ENCODE peak calls at places on chromosomes 12 and 14, in seven cellular contexts. G is right atrium auricular region, R is transverse colon, U is fibroblast of villous mesenchyme, B is A549, N is tibial nerve, H is AG10803. J is an unnamed sample.

GRCh38 chr14:53011053-53011462 is 60.2 kb upstream of the FERMT2 start:
- DNase-seq in R (peak; percentile 46), G (peak; percentile 92), N (peak; percentile 79), H (peak; percentile 99), U (peak; percentile 99), B (peak; percentile 61), J (peak; percentile 95)

GRCh38 chr14:106417224-106418049 is 891.1 kb downstream of the TMEM121 start:
- DNase-seq in U (peak; percentile 1), G (no peak), B (no peak), N (no peak), H (no peak), R (peak; percentile 61), J (no peak)

GRCh38 chr14:77376380-77376770 is 519 bp downstream of the TMED8 start:
- DNase-seq in B (peak; percentile 29), G (peak; percentile 58), U (no peak), R (peak; percentile 26), H (peak; percentile 14), N (no peak), J (no peak)

GRCh38 chr12:442235-442884 is 17.4 kb upstream of the B4GALNT3 start:
- DNase-seq in N (peak; percentile 40), U (peak; percentile 49), G (peak; percentile 71), H (peak; percentile 37), R (peak; percentile 46), B (peak; percentile 66), J (peak; percentile 19)

GRCh38 chr14:68975667-68976066 is 3.4 kb downstream of the ACTN1 start:
- DNase-seq in H (peak; percentile 87), G (no peak), N (no peak), U (peak; percentile 80), B (no peak), R (no peak), J (no peak)

GRCh38 chr12:27280412-27280811 is 36.3 kb downstream of the STK38L start:
- DNase-seq in R (peak; percentile 32), U (no peak), N (no peak), H (no peak), G (no peak), B (no peak), J (no peak)

GRCh38 chr12:46366771-46367170 is 5.8 kb downstream of the SLC38A2 start:
- DNase-seq in N (no peak), R (no peak), B (no peak), H (no peak), G (no peak), U (peak; percentile 12), J (no peak)

GRCh38 chr14:72177246-72177645 is 245.0 kb downstream of the RGS6 start:
- DNase-seq in U (no peak), N (no peak), B (no peak), H (no peak), R (no peak), G (no peak), J (no peak)

GRCh38 chr14:74620497-74620921 is 8.5 kb upstream of the LTBP2 start:
- DNase-seq in N (no peak), B (peak; percentile 51), R (no peak), G (no peak), U (peak; percentile 84), H (peak; percentile 95), J (peak; percentile 91)

GRCh38 chr12:80443974-80444666 is at the start of gene PTPRQ:
- DNase-seq in B (no peak), R (no peak), U (peak; percentile 48), N (no peak), H (peak; percentile 70), G (no peak), J (no peak)

GRCh38 chr12:52779914-52780313 is 2.8 kb upstream of the KRT76 start:
- DNase-seq in H (no peak), N (no peak), U (no peak), G (no peak), R (no peak), B (no peak), J (no peak)

GRCh38 chr14:56145965-56146364 is 27.8 kb downstream of the PELI2 start:
- DNase-seq in G (no peak), H (peak; percentile 61), N (no peak), B (no peak), R (no peak), U (peak; percentile 62), J (peak; percentile 19)

GRCh38 chr14:22450266-22450665 is 138.8 kb downstream of the DAD1 start:
- DNase-seq in H (no peak), G (no peak), U (no peak), N (no peak), B (no peak), R (no peak), J (no peak)

GRCh38 chr12:52522346-52523011 is 2.3 kb upstream of the KRT5 start:
- DNase-seq in N (no peak), B (no peak), H (peak; percentile 84), R (no peak), G (peak; percentile 48), U (no peak), J (no peak)

GRCh38 chr12:57476993-57477709 is 2.5 kb downstream of the ARHGAP9 start:
- DNase-seq in H (no peak), U (no peak), B (no peak), G (no peak), R (no peak), N (no peak), J (no peak)
- H3K4me3 ChIP-seq in H (no peak overlapping the region), U (no peak overlapping the region), B (no peak overlapping the region), G (peak overlapping the region; percentile 44), R (no peak overlapping the region), N (peak overlapping the region; percentile 44), J (no peak overlapping the region)

DNA sequence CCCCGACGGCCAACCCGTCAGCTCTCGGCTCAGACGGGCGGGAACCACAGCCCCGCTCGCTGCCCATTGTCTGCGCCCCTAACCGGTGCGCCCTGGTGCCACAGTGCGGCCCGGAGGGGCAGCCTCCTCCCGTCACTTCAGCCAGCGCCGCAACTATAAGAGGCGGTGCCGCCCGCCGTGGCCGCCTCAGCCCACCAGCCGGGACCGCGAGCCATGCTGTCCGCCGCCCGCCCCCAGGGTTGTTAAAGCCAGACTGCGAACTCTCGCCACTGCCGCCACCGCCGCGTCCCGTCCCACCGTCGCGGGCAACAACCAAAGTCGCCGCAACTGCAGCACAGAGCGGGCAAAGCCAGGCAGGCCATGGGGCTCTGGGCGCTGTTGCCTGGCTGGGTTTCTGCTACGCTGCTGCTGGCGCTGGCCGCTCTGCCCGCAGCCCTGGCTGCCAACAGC is at the start of gene WNT1:
- DNase-seq in N (no peak), B (no peak), U (no peak), H (no peak), R (no peak), G (no peak), J (no peak)
- TF ChIP-seq CTCF in N (peak; percentile 3), B (peak; percentile 27), U (no peak), H (no peak), R (peak; percentile 2), G (no peak), J (no peak)

GRCh38 chr14:21262410-21262809 is 6.8 kb downstream of the HNRNPC start:
- DNase-seq in U (no peak), N (no peak), H (no peak), R (no peak), B (no peak), G (no peak), J (no peak)
- H3K4me3 ChIP-seq in U (peak overlapping the region; percentile 3), N (no peak overlapping the region), H (no peak overlapping the region), R (no peak overlapping the region), B (no peak overlapping the region), G (no peak overlapping the region), J (no peak overlapping the region)

GRCh38 chr12:120264511-120265202 is 873 bp downstream of the PXN start:
- DNase-seq in B (no peak), U (no peak), H (no peak), N (no peak), R (no peak), G (no peak), J (no peak)

GRCh38 chr12:120264086-120264485 is 1.4 kb downstream of the PXN start:
- DNase-seq in B (no peak), N (no peak), U (no peak), G (no peak), R (no peak), H (no peak), J (no peak)

GRCh38 chr12:120266180-120266535 is 628 bp upstream of the PXN start:
- DNase-seq in H (no peak), R (no peak), N (no peak), B (no peak), G (no peak), U (no peak), J (no peak)

GRCh38 chr12:120265203-120265482 is 387 bp downstream of the PXN start:
- DNase-seq in R (no peak), G (no peak), H (no peak), N (no peak), U (no peak), B (no peak), J (no peak)

DNA sequence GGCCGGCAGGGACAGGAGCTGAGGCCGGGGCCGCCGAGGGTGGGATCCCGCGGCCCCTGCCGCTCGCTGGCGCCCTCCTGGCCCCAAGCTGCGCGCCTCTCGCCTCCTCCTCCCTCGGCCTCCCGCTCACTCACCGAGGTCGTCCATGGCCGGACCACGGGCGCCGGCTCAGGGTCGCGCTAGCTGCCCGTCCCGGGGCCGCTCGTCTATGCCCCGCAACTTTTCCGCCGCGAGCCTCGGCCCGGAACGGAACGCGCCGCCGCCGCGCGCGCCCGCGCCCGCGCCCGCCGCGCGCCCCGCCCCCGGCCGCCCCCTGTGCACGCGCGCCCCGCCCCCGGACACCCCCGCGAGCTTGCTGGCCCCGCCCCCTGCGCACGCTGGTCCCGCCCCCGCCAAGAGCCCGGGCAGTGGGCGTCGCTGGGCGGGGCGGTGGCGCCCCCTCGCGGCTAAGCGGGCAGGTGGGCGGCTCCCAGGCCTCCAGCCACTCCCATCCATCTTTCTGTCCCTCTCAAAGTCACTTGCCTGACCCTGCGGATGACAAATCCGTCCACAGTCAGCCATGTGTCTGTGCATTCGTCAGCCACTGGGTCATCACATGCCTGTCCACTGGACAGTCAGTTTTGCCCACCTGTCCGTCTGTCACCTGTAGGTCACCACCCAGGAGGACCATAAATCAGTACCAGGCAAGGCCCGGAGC is at the start of gene PXN:
- DNase-seq in U (peak; percentile 84), R (peak; percentile 93), G (peak; percentile 81), N (peak; percentile 81), H (peak; percentile 75), B (peak; percentile 76), J (peak; percentile 34)
- TF ChIP-seq CTCF in U (peak; percentile 69), R (peak; percentile 88), G (peak; percentile 85), N (peak; percentile 93), H (peak; percentile 56), B (peak; percentile 90), J (peak; percentile 71)